ENCODE peak calls at places on chromosomes 5 and 9, in five cellular contexts. Y is astrocyte, S is HCT116, P is uterus, O is OCI-LY7. G is an unnamed sample.

GRCh38 chr5:69451941-69452652 is 37.2 kb downstream of the MARVELD2 start:
- DNase-seq in Y (no peak), O (no peak), P (no peak), S (no peak), G (no peak)

GRCh38 chr9:136728548-136729123 is 14.1 kb downstream of the LCN10 start:
- DNase-seq in P (no peak), O (peak; percentile 32), S (no peak), Y (no peak), G (no peak)

GRCh38 chr9:20732118-20732517 is 48.1 kb downstream of the FOCAD start:
- DNase-seq in P (no peak), S (no peak), Y (peak; percentile 85), O (no peak), G (no peak)

GRCh38 chr9:112184211-112184610 is 9.1 kb upstream of the SUSD1 start:
- DNase-seq in Y (no peak), P (no peak), S (no peak), O (no peak), G (no peak)

GRCh38 chr5:83871533-83872380 is 151.1 kb upstream of the HAPLN1 start:
- DNase-seq in P (no peak), S (no peak), O (no peak), Y (peak; percentile 14), G (no peak)

GRCh38 chr5:165495829-165496380 is 1990.5 kb downstream of the MAT2B start:
- DNase-seq in O (no peak), S (no peak), P (no peak), Y (peak; percentile 36), G (no peak)

GRCh38 chr5:62719061-62719730 is 140.6 kb downstream of the LRRC70 start:
- DNase-seq in P (no peak), Y (no peak), S (no peak), O (no peak), G (no peak)

GRCh38 chr9:115167175-115167574 is 49.2 kb upstream of the TNC start:
- DNase-seq in O (no peak), S (no peak), P (no peak), Y (peak; percentile 87), G (no peak)

GRCh38 chr9:78026416-78026815 is 5.2 kb downstream of the GNAQ start:
- DNase-seq in Y (no peak), O (no peak), P (no peak), S (no peak), G (no peak)

GRCh38 chr9:36948051-36948450 is 86.0 kb downstream of the PAX5 start:
- DNase-seq in P (no peak), S (no peak), Y (no peak), O (no peak), G (no peak)

GRCh38 chr9:134216449-134216951 is 52.1 kb upstream of the RNU6ATAC start:
- DNase-seq in O (no peak), Y (no peak), P (no peak), S (no peak), G (no peak)

GRCh38 chr5:150514708-150515211 is 6.8 kb downstream of the NDST1 start:
- DNase-seq in Y (peak; percentile 69), O (peak; percentile 25), S (no peak), P (no peak), G (no peak)

GRCh38 chr9:128782669-128783068 is 4.4 kb upstream of the TBC1D13 start:
- DNase-seq in S (no peak), O (no peak), Y (no peak), P (no peak), G (no peak)

GRCh38 chr9:136326061-136326776 is 1.1 kb upstream of the GPSM1 start:
- DNase-seq in O (no peak), Y (peak; percentile 70), P (no peak), S (no peak), G (no peak)

GRCh38 chr5:131536211-131536826 is 98.7 kb downstream of the RAPGEF6 start:
- DNase-seq in Y (peak; percentile 66), O (peak; percentile 72), P (no peak), S (no peak), G (no peak)

GRCh38 chr5:75363726-75364495 is 26.9 kb downstream of the HMGCR start:
- DNase-seq in S (no peak), O (no peak), Y (no peak), P (no peak), G (no peak)

GRCh38 chr9:110179734-110180133 is 28.2 kb downstream of the C9orf152 start:
- DNase-seq in S (no peak), P (no peak), O (no peak), Y (peak; percentile 75), G (no peak)

GRCh38 chr5:169286572-169287325 is 14.2 kb downstream of the SLIT3 start:
- DNase-seq in O (no peak), P (peak; percentile 63), S (no peak), Y (no peak), G (peak; percentile 80)
- H3K27ac ChIP-seq in O (no peak overlapping the region), P (peak overlapping the region; percentile 66), S (no peak overlapping the region), Y (no peak overlapping the region), G (peak overlapping the region; percentile 82)

DNA sequence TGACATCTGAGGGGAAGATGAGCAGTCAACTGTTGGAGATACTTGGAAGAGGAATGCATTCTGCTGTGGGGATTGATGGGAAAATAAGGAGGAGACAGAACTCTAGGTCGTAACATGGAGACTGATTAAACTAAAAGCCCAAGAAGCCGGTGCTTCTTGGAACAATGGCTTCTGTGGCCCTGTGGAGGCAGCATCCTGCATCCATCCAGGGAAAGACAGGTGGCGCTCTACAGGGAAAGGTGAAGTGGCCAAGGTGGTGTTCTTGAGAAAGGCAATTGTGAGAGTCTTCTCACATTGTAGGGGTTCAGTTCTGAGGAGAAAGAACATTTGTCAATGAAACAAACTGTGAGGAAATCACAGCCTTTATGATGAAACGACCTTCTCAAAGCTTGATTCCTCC is 31.2 kb downstream of the ZFAND5 start:
- DNase-seq in P (no peak), Y (no peak), S (no peak), O (peak; percentile 7), G (no peak)
- TF ChIP-seq CTCF in P (no peak), Y (no peak), S (peak; percentile 69), O (peak; percentile 61), G (no peak)

DNA sequence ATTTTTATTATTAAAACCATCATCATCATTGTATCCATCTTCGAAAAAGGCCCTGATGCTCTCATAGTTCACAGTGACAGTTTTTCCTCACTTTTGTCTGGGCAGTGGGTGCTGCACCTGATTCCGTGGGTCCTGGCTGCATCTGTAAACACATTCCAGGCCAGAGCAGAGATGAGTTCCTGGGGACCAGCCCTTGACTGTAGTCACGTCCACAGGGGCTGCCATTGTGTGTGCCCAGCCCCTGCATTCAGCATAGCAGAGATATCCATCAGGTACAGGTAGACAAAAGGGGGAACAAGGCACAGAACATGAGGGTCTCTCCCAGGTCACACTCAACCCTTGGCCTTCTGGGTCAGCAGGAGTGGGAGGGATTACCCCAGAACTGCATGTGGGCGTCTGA is 189.0 kb downstream of the NR3C1 start:
- DNase-seq in S (no peak), P (no peak), Y (no peak), O (no peak), G (no peak)
- H3K4me3 ChIP-seq in S (no peak overlapping the region), P (no peak overlapping the region), Y (no peak overlapping the region), O (no peak overlapping the region), G (no peak overlapping the region)

DNA sequence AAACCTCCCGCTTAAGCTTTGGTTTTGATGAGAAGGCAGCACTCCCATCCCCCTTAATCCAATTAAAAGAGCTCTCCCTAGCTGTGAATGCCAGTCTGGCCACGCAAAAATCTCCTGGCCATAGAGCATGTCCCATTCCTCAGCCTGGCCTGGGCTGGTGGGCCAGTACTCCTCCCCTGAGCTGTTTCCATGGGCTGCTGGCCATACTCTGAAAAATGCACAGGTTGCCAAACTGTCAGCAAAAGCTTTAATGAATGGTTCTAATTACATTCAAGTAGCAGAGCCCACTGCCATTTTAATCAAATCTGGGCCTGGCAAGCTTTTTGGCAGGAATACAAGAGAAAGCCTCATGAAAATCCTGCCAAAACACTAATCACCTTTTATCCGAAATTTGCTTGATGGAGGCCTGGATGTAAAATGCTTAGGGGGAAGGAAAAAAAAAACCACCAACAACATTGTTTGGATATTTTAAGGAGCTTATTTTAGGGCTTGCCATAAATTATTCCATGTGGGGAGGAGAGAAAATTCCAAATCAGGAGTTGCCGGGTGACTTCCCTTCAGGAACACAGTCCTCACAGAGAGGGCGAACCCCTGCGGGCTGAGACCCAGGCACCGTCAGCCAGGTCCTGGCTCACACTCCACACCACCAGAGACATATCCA is 243.3 kb downstream of the SEC61B start:
- DNase-seq in P (no peak), O (no peak), Y (peak; percentile 67), S (no peak), G (no peak)
- H3K27ac ChIP-seq in P (peak overlapping the region; percentile 42), O (no peak overlapping the region), Y (no peak overlapping the region), S (no peak overlapping the region), G (no peak overlapping the region)

GRCh38 chr5:108144332-108144731 is 237.6 kb downstream of the FBXL17 start:
- DNase-seq in S (no peak), P (no peak), O (no peak), Y (no peak), G (no peak)

GRCh38 chr5:108143581-108143980 is 238.3 kb downstream of the FBXL17 start:
- DNase-seq in O (no peak), S (no peak), Y (peak; percentile 78), P (no peak), G (no peak)

GRCh38 chr5:108149369-108149768 is 232.5 kb downstream of the FBXL17 start:
- DNase-seq in O (no peak), S (no peak), P (no peak), Y (no peak), G (no peak)

GRCh38 chr5:108146222-108146621 is 235.7 kb downstream of the FBXL17 start:
- DNase-seq in S (no peak), P (no peak), Y (no peak), O (no peak), G (no peak)

DNA sequence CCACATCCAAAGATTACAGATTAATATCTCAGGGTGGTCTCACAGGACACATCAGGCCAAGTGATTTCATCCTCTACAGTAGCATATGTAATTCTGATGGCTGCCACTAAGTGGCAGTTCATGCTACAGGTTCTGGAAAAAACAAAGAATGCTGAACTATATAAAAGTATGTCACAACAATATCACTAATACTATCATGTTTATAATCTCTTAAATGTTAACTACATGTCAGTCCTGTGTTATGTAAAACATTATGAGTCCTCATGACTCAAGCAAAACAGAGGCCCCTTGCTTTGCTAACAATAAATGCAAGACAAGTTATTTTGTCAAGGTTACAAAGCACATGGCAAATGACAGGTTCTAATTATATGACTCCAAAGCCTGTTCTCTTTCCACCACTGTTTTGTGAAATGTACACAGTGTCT is 233.2 kb downstream of the FBXL17 start:
- DNase-seq in O (peak; percentile 11), S (no peak), P (no peak), Y (peak; percentile 3), G (no peak)
- TF ChIP-seq CTCF in O (peak; percentile 77), S (peak; percentile 58), P (no peak), Y (peak; percentile 50), G (peak; percentile 24)

DNA sequence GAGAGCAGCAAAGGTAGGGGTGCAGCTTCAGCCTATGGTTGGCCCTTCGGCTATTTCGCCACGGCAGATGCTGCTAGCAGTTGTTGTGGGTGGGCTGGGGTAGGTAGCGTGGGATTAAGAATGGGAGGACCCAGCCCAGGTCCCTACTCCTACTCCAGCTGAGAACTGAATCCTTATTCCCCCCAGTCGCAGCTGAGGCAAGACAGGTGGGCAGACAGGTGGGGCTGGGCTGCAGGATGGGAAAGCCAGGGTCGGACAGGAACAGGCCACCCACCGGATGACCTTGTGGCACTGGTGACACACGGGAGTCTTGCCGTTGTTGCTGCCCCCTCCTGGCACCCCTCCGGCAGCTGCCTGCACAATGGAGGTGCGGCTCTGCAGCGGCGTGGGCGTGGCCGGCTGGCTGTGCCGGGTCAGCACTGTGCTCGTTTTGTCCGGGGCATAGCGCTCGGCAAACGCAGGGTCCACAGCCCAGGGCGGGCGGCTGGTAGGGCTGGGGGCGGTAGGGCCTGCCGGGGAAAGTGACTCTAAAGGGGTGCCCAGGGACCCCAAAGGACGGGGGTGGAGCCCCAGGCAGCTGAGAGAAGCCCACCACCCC is 8.2 kb downstream of the PDLIM7 start:
- DNase-seq in S (no peak), P (no peak), O (peak; percentile 69), Y (no peak), G (no peak)
- H3K4me3 ChIP-seq in S (no peak overlapping the region), P (no peak overlapping the region), O (no peak overlapping the region), Y (no peak overlapping the region), G (peak overlapping the region; percentile 20)

GRCh38 chr5:88878976-88879375 is 4.0 kb downstream of the MEF2C start:
- DNase-seq in Y (no peak), P (no peak), S (no peak), O (no peak), G (no peak)
- H3K27ac ChIP-seq in Y (no peak overlapping the region), P (peak overlapping the region; percentile 93), S (no peak overlapping the region), O (no peak overlapping the region), G (peak overlapping the region; percentile 13)